ENCODE peak calls at places on chromosomes 12 and 14, in four cellular contexts. V is activated T-cell treated with anti-CD3 and anti-CD28 coated beads, Interleukin-2, amount 50 U/mL, for 1 hour; O is hepatic stellate cell; M is HS-5. Z is an unnamed sample.

GRCh38 chr14:31937730-31938346 is 139.3 kb upstream of the ARHGAP5 start:
- DNase-seq in V (peak; percentile 40), O (peak; percentile 64), M (peak; percentile 74), Z (peak; percentile 34)

GRCh38 chr12:95955549-95956159 is 12.5 kb downstream of the AMDHD1 start:
- DNase-seq in V (no peak), O (no peak), M (no peak), Z (no peak)

GRCh38 chr12:75177997-75178396 is 31.6 kb downstream of the KCNC2 start:
- DNase-seq in V (no peak), O (peak; percentile 29), M (peak; percentile 92), Z (no peak)

GRCh38 chr12:127726928-127727327 is 540.0 kb upstream of the TMEM132C start:
- DNase-seq in V (no peak), O (no peak), M (no peak), Z (no peak)

GRCh38 chr12:6691473-6691872 is 2.3 kb upstream of the ZNF384 start:
- DNase-seq in V (no peak), O (no peak), M (no peak), Z (no peak)

GRCh38 chr12:125412506-125412905 is 347.3 kb downstream of the AACS start:
- DNase-seq in V (no peak), O (no peak), M (no peak), Z (no peak)

GRCh38 chr12:131345521-131346436 is 365.1 kb upstream of the SFSWAP start:
- DNase-seq in V (no peak), O (no peak), M (no peak), Z (no peak)

GRCh38 chr14:100778078-100778927 is 47.6 kb upstream of the MEG3 start:
- DNase-seq in V (no peak), O (no peak), M (no peak), Z (no peak)

GRCh38 chr12:96026331-96026730 is 9.1 kb downstream of the LTA4H start:
- DNase-seq in V (no peak), O (no peak), M (no peak), Z (no peak)

GRCh38 chr12:124379938-124380754 is 85.3 kb downstream of the RFLNA start:
- DNase-seq in V (no peak), O (peak; percentile 94), M (peak; percentile 79), Z (no peak)

GRCh38 chr14:88380405-88380804 is 5.1 kb upstream of the SPATA7 start:
- DNase-seq in V (no peak), O (no peak), M (no peak), Z (no peak)

GRCh38 chr12:121288941-121289340 is 7.6 kb downstream of the CAMKK2 start:
- DNase-seq in V (no peak), O (no peak), M (no peak), Z (no peak)

GRCh38 chr12:102478416-102479098 is 1.8 kb downstream of the IGF1 start:
- DNase-seq in V (no peak), O (no peak), M (no peak), Z (peak; percentile 56)

GRCh38 chr14:103207038-103207403 is 83.8 kb downstream of the TNFAIP2 start:
- DNase-seq in V (no peak), O (peak; percentile 61), M (peak; percentile 55), Z (no peak)

GRCh38 chr14:65469903-65470302 is 57.4 kb downstream of the FUT8 start:
- DNase-seq in V (no peak), O (no peak), M (no peak), Z (no peak)

GRCh38 chr12:77377116-77377515 is 311.7 kb upstream of the E2F7 start:
- DNase-seq in V (no peak), O (peak; percentile 6), M (no peak), Z (no peak)

GRCh38 chr14:31858868-31859267 is 218.2 kb upstream of the ARHGAP5 start:
- DNase-seq in V (no peak), O (no peak), M (no peak), Z (no peak)

GRCh38 chr12:10363922-10364838 is 25.7 kb downstream of the KLRK1 start:
- DNase-seq in V (peak; percentile 53), O (peak; percentile 20), M (no peak), Z (peak; percentile 69)

GRCh38 chr14:104664107-104664506 is 25.3 kb upstream of the INF2 start:
- DNase-seq in V (no peak), O (no peak), M (no peak), Z (no peak)

GRCh38 chr14:100004392-100004791 is 60.8 kb upstream of the EVL start:
- DNase-seq in V (no peak), O (no peak), M (no peak), Z (no peak)

GRCh38 chr12:21502164-21502496 is 541 bp downstream of the GOLT1B start:
- DNase-seq in V (no peak), O (peak; percentile 29), M (peak; percentile 13), Z (no peak)

GRCh38 chr12:76762556-76762955 is 1.4 kb upstream of the ZDHHC17 start:
- DNase-seq in V (no peak), O (no peak), M (no peak), Z (no peak)

GRCh38 chr12:115687094-115687493 is 590.4 kb downstream of the MED13L start:
- DNase-seq in V (no peak), O (no peak), M (no peak), Z (no peak)

GRCh38 chr12:29519585-29520182 is 22.2 kb upstream of the OVCH1 start:
- DNase-seq in V (no peak), O (peak; percentile 4), M (peak; percentile 34), Z (no peak)

GRCh38 chr12:56877195-56878009 is 56.8 kb downstream of the SDR9C7 start:
- DNase-seq in V (no peak), O (no peak), M (no peak), Z (no peak)

GRCh38 chr12:3751151-3752095 is 1.5 kb downstream of the CRACR2A start:
- DNase-seq in V (no peak), O (no peak), M (no peak), Z (no peak)

GRCh38 chr12:2336409-2336829 is 283.6 kb downstream of the CACNA1C start:
- DNase-seq in V (no peak), O (peak; percentile 84), M (peak; percentile 83), Z (no peak)

GRCh38 chr12:87661770-87662402 is 367.3 kb downstream of the C12orf50 start:
- DNase-seq in V (no peak), O (no peak), M (no peak), Z (no peak)

GRCh38 chr14:97456958-97457357 is 659.8 kb downstream of the VRK1 start:
- DNase-seq in V (peak; percentile 50), O (no peak), M (no peak), Z (peak; percentile 56)

GRCh38 chr14:38762436-38762835 is 340.6 kb downstream of the SEC23A start:
- DNase-seq in V (no peak), O (no peak), M (peak; percentile 25), Z (no peak)

GRCh38 chr12:131128556-131128955 is 174.8 kb downstream of the ADGRD1 start:
- DNase-seq in V (no peak), O (no peak), M (no peak), Z (no peak)

Z was measured in activated naive CD8-positive, alpha-beta T cell treated with anti-CD3 and anti-CD28 coated beads, Interleukin-2, amount 10 ng/mL, durations not matched to agents 7 days and 5 days.